ENCODE peak calls at places on chromosome 7, in nine cellular contexts. N is GM20000; W is Calu3; M is endothelial cell; Q is B cell; P is CD4-positive, alpha-beta T cell; L is left ventricle myocardium inferior; D is cardiac fibroblast; H is heart right ventricle. G is an unnamed sample.

GRCh38 chr7:32299133-32299702 is 191.0 kb downstream of the LSM5 start:
- DNase-seq in H (peak), L (peak), Q (no peak), D (no peak), N (no peak), P (no peak), W (no peak), M (peak), G (peak)

GRCh38 chr7:138625849-138626230 is 75.3 kb downstream of the SVOPL start:
- DNase-seq in M (no peak), N (no peak), W (no peak), Q (no peak), L (no peak), H (no peak), D (no peak), P (no peak), G (no peak)

GRCh38 chr7:81294897-81295515 is 376.2 kb upstream of the SEMA3C start:
- DNase-seq in W (no peak), N (no peak), Q (no peak), P (no peak), H (no peak), D (no peak), L (no peak), M (no peak), G (no peak)

GRCh38 chr7:148711191-148712102 is 12.7 kb downstream of the CUL1 start:
- DNase-seq in Q (no peak), L (no peak), D (no peak), N (no peak), P (no peak), M (no peak), H (no peak), W (no peak), G (no peak)

GRCh38 chr7:16323313-16323712 is 98.0 kb downstream of the CRPPA start:
- DNase-seq in M (no peak), L (no peak), Q (no peak), H (no peak), W (no peak), D (no peak), P (no peak), N (no peak), G (no peak)

GRCh38 chr7:150979706-150980390 is 1.7 kb upstream of the KCNH2 start:
- DNase-seq in P (no peak), N (no peak), W (no peak), M (no peak), D (no peak), H (no peak), Q (no peak), L (no peak), G (peak)

GRCh38 chr7:27695096-27695495 is 32.4 kb upstream of the HIBADH start:
- DNase-seq in M (no peak), W (no peak), N (no peak), D (no peak), H (no peak), P (no peak), Q (no peak), L (no peak), G (no peak)

GRCh38 chr7:132178393-132178765 is 397.9 kb downstream of the PLXNA4 start:
- DNase-seq in H (no peak), P (no peak), L (no peak), N (no peak), M (no peak), Q (no peak), D (no peak), W (no peak), G (no peak)

GRCh38 chr7:43669286-43670081 is 59.8 kb downstream of the COA1 start:
- DNase-seq in M (no peak), W (peak), H (no peak), Q (peak), L (no peak), N (no peak), D (peak), P (peak), G (no peak)

GRCh38 chr7:124996778-124997177 is 67.2 kb upstream of the POT1 start:
- DNase-seq in N (peak), L (no peak), H (no peak), D (no peak), P (no peak), Q (no peak), M (peak), W (peak), G (no peak)

GRCh38 chr7:112185005-112185834 is 21.0 kb downstream of the DOCK4 start:
- DNase-seq in L (no peak), H (no peak), D (no peak), Q (no peak), N (no peak), P (no peak), W (no peak), M (no peak), G (no peak)

GRCh38 chr7:136958016-136958415 is 89.6 kb downstream of the CHRM2 start:
- DNase-seq in H (no peak), N (no peak), L (no peak), Q (no peak), W (no peak), P (no peak), M (no peak), D (peak), G (no peak)

GRCh38 chr7:122626785-122627184 is 72.1 kb downstream of the RNF133 start:
- DNase-seq in L (no peak), M (no peak), Q (no peak), N (no peak), P (no peak), D (no peak), H (no peak), W (no peak), G (no peak)

GRCh38 chr7:14765731-14766130 is 136.8 kb downstream of the DGKB start:
- DNase-seq in L (no peak), M (no peak), W (no peak), Q (no peak), N (no peak), D (no peak), H (no peak), P (no peak), G (no peak)

GRCh38 chr7:101733713-101734475 is 83.5 kb upstream of the CUX1 start:
- DNase-seq in D (peak), W (peak), M (no peak), L (peak), Q (no peak), N (peak), H (peak), P (no peak), G (peak)

DNA sequence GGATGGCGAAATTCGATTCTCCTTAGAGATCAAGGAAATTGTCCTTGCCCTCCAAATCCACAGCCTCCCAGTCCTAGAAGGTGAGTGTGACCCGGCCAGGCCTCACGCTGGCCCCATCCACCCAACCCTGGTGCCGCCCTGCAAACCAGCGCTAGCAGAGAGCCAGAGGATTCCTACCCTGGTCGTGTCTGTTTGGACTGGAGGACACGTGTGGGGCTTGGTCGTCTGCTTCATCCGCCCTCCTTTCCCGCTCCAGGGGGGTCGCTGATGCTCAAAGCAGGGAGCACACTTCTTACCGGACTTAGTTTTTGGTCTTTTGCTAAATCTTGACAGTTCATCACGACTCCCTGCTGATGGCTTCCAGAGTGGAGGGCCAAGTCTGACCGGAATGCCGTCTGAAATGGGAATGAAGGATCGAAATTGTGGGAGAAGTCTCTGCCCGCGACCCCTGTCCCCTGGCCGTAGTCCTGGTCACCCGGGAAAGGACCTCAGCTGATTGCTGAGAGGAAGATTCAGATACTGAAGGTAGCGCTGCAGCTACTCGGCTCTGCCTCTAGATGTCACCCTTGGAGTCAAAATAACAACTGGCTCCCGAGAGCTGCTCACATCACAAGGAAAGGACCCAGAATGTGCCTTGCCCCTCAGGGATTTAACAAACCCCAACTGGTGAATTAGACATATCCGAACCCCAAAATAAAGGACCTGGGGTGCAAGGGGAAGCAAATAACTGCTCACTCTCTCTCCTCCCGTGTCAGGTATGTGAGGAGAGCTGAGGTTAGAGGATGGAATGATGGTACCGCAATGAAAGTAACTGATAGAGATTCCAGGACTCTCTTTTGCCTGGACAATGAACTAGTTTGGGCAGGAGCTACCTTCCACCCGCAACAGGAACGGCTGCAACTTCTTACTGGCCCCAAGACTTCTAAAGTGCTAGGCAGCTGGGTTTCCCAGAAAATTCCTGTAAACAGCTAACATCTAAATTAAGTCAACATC is 23.5 kb upstream of the ORC5 start:
- DNase-seq in Q (peak), W (peak), D (peak), P (no peak), M (peak), H (peak), N (peak), L (no peak), G (peak)
- TF ChIP-seq CTCF in Q (peak), W (peak), D (peak), P (peak), M (peak), H (peak), N (peak), L (peak), G (peak)

GRCh38 chr7:25181537-25181936 is 46.7 kb downstream of the NPVF start:
- DNase-seq in H (no peak), L (no peak), P (no peak), M (no peak), Q (no peak), N (no peak), W (no peak), D (no peak), G (no peak)

GRCh38 chr7:25179771-25180591 is 48.3 kb downstream of the NPVF start:
- DNase-seq in N (peak), D (peak), L (peak), W (peak), H (peak), M (peak), Q (peak), P (peak), G (peak)

GRCh38 chr7:25179325-25179724 is 49.0 kb downstream of the NPVF start:
- DNase-seq in H (no peak), M (no peak), P (no peak), L (no peak), Q (no peak), N (peak), D (no peak), W (no peak), G (peak)

GRCh38 chr7:25180946-25181345 is 47.3 kb downstream of the NPVF start:
- DNase-seq in M (no peak), W (no peak), D (no peak), H (no peak), N (no peak), Q (no peak), P (no peak), L (no peak), G (no peak)

DNA sequence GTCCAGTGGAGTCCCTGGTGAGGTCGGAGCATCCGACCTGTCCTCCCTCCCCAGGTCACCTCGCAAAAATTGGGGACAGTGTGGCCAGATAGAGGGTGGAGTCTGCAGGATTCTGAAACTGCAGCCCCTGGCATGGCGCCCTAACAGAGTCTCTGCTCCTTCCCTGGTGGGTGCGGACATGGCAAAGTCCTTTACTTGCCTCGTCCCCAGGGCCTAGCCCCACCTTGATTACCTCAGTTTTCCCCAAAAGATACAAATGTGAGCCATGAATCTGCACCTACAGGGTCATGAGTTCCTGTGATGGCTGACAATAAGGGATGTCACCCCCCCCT is 47.7 kb downstream of the NPVF start:
- DNase-seq in Q (no peak), L (no peak), P (no peak), D (no peak), W (no peak), H (no peak), N (no peak), M (no peak), G (no peak)
- TF ChIP-seq CTCF in Q (peak), L (no peak), P (peak), D (no peak), W (no peak), H (no peak), N (no peak), M (peak), G (no peak)

DNA sequence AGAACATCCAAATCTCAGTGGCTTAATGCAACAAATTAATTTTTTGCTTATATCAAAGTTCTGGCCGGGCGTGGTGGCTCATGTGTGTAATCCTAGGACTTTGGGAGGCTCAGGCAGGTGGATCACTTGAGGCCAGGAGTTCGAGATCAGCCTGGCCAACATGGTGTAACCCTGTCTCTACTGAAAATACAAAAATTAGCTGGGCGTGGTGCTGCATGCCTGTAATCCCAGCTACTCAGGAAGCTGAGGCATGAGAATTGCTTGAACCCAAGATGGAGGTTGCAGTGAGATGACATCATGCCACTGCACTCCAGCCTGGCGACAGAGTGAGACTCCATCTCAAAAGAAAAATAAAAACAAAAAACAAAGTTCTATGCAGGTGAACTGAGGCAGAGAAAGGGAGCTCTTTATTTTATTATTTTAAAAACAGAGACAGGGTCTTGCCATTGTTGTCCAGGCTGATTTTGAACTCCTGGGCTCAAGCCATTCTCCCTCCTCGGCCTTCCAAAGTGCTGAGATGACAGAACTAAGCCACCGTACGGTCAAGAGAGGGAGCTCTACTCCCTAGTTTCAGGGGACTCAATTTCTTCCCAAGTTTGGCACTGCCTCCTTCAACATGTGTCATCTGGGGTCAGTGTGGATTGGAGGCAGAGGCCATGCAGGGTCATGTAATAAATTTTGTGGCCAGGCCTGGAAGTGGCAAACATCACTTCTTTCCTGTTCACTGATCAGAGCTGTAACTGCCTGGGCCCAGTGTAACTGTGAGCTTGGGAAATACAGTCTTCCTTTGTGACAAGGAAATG is 2.4 kb downstream of the ADCK2 start:
- DNase-seq in P (no peak), H (peak), N (peak), W (peak), D (peak), Q (no peak), L (no peak), M (peak), G (peak)
- TF ChIP-seq CTCF in P (no peak), H (no peak), N (peak), W (no peak), D (peak), Q (peak), L (peak), M (no peak), G (peak)

DNA sequence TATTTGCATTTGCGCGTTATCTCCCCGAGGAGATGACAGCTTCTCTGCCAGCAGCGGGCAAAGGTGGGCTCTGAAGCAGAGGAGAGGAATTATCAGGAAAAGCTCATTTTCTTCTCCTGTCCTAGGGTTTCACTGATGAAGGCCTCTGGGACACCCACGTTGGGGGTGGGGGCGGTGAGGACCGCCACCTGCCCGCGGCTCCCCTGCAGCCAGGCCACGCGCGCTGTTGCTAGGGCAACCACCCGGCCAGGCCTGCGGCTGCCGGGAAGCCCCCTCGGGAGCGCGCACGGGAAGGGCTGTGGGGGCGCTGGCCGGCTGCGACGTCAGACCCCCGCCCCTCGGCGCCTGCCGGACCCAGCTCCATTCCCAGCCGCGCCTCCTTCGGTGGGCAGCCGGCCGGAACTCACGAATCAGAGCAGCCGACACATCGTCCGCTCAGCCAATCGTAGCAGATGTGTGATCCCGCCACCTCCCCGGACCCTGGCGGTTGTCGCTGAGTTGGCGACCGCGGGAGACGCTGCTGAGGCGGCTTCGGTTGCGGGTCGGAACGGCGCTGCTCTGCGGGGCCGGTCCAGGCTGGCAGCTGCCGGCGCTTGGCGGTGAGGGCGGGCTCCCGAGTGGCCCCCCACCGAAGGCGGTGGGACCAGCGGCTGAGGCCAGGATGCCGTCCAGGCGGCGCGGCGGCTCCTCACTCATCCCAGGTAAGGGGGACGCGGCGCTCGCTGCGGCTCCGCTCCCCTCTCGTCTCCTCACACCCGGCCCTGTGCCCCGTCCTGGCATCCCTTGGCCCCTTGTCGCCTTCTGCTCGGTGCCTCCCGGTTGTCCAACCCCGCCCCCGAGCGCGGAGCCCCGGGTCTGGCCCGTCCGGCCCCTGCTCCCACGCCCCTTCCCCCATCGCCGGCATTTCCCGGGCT is at the start of gene TPST1:
- DNase-seq in N (peak), L (peak), D (peak), M (peak), W (peak), P (peak), Q (peak), H (peak), G (peak)
- TF ChIP-seq CTCF in N (peak), L (peak), D (peak), M (peak), W (peak), P (peak), Q (peak), H (peak), G (peak)

DNA sequence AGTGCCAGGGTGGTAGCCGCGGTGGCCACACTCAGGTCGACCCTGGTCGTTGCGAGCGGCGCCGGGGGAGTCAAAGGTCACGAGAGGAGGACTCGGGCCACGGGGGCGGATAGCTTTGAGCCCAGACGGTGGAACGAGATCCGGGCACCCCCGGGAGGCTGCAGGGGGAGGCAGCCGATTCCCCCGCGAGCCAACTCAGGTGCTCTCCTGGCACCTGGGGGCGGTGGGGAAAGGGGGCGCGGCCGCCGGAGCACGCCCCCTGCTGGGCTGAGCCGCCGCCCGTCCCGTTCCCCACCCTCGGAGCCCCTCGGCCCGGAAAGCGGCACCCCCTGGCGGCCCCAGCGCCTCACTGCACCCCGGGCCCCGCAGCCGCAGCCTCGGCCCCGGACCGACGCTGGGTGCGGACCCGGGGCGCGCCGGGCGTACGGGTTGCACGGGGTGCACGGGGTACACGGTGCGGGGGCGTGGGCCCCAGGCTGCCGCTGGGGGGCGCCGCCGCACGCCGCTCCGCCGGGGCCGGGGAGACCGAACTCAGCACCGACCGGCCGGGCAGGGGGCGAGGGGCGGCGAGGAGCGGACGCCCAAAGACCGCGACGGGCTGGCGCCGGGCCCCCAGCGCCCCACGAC is 513 bp upstream of the NYAP1 start:
- DNase-seq in Q (peak), D (peak), H (peak), W (peak), M (peak), N (peak), P (peak), L (peak), G (peak)
- TF ChIP-seq CTCF in Q (peak), D (peak), H (peak), W (peak), M (peak), N (peak), P (peak), L (peak), G (peak)

DNA sequence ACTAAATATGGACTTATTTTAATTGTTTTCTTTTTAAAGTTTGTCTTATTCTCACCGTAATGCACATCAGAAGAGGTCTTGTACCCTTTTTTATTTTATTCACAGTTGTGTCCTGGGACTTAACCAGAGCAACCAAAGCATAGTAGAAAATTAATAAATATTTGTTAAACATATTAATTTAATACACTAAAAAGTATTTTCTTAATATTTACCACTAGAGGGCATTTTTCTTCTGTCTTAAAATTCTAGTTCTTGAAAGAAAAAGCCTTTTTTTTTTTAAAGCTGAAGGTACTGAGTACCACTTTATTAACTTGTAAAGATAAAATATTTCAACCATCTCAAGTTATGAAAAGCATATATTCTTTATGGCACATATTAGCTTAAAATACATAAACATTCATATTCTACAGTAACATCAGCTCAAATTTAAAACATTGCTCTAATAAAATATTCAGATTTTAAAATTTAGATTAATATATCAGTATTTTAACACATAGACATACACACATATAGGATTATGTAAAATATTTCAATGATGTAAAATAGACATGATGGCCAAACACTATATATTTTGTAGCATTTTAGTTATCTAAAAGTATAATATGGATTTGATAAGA is 260.4 kb downstream of the SEMA3A start:
- DNase-seq in N (no peak), W (no peak), H (no peak), M (no peak), P (no peak), L (no peak), D (peak), Q (no peak), G (no peak)
- TF ChIP-seq CTCF in N (no peak), W (no peak), H (no peak), M (peak), P (no peak), L (peak), D (peak), Q (no peak), G (no peak)

G was measured in adrenal gland.